ENCODE peak calls at places on chromosome 1, in seven cellular contexts. G is breast epithelium, D is RWPE1, U is transverse colon, F is choroid plexus epithelial cell, I is AG04450, X is brain microvascular endothelial cell. Q is an unnamed sample.

GRCh38 chr1:232704694-232705680 is 75.1 kb upstream of the SIPA1L2 start:
- DNase-seq in I (peak; percentile 56), U (peak; percentile 53), X (peak; percentile 63), D (peak; percentile 87), F (peak; percentile 77), G (peak; percentile 60), Q (peak; percentile 31)

GRCh38 chr1:67434491-67434890 is 4.3 kb upstream of the SERBP1 start:
- DNase-seq in U (no peak), X (no peak), G (no peak), F (no peak), D (no peak), I (no peak), Q (no peak)

GRCh38 chr1:12063141-12064072 is at the start of gene TNFRSF8:
- DNase-seq in I (no peak), X (peak; percentile 12), D (no peak), F (peak; percentile 29), U (no peak), G (no peak), Q (no peak)

GRCh38 chr1:93666613-93667384 is 14.8 kb downstream of the BCAR3 start:
- DNase-seq in X (no peak), D (peak; percentile 20), U (no peak), G (peak; percentile 61), I (no peak), F (peak; percentile 52), Q (no peak)

GRCh38 chr1:98315309-98315708 is 346.2 kb upstream of the SNX7 start:
- DNase-seq in G (no peak), D (no peak), I (no peak), U (no peak), F (peak; percentile 74), X (peak; percentile 61), Q (no peak)

GRCh38 chr1:18160290-18160942 is 52.8 kb downstream of the IGSF21 start:
- DNase-seq in X (no peak), F (no peak), D (no peak), I (no peak), U (peak; percentile 59), G (peak; percentile 36), Q (no peak)

GRCh38 chr1:35032384-35032739 is 617 bp upstream of the ZMYM6 start:
- DNase-seq in I (no peak), G (no peak), D (no peak), F (no peak), U (no peak), X (no peak), Q (no peak)

GRCh38 chr1:64650411-64650810 is 94.5 kb upstream of the RAVER2 start:
- DNase-seq in F (no peak), I (no peak), U (no peak), G (no peak), D (no peak), X (peak; percentile 10), Q (no peak)

GRCh38 chr1:155649689-155650088 is 38.9 kb downstream of the YY1AP1 start:
- DNase-seq in U (no peak), G (no peak), D (no peak), F (no peak), I (no peak), X (no peak), Q (no peak)

GRCh38 chr1:155893389-155894142 is 17.6 kb downstream of the RIT1 start:
- DNase-seq in I (peak; percentile 49), G (no peak), X (peak; percentile 84), F (peak; percentile 83), D (peak; percentile 71), U (no peak), Q (peak; percentile 43)

GRCh38 chr1:190373705-190374336 is 103.8 kb downstream of the BRINP3 start:
- DNase-seq in U (no peak), F (peak; percentile 57), D (no peak), G (no peak), X (no peak), I (no peak), Q (peak; percentile 8)
- TF ChIP-seq CTCF in U (peak; percentile 30), F (peak; percentile 76), D (no peak), G (no peak), X (peak; percentile 62), I (peak; percentile 65), Q (peak; percentile 58)

GRCh38 chr1:169809370-169810095 is 14.8 kb upstream of the METTL18 start:
- DNase-seq in G (no peak), X (peak; percentile 18), U (no peak), D (peak; percentile 26), I (peak; percentile 4), F (peak; percentile 69), Q (peak; percentile 35)
- TF ChIP-seq CTCF in G (peak; percentile 57), X (peak; percentile 30), U (peak; percentile 55), D (peak; percentile 67), I (peak; percentile 48), F (peak; percentile 49), Q (peak; percentile 71)

DNA sequence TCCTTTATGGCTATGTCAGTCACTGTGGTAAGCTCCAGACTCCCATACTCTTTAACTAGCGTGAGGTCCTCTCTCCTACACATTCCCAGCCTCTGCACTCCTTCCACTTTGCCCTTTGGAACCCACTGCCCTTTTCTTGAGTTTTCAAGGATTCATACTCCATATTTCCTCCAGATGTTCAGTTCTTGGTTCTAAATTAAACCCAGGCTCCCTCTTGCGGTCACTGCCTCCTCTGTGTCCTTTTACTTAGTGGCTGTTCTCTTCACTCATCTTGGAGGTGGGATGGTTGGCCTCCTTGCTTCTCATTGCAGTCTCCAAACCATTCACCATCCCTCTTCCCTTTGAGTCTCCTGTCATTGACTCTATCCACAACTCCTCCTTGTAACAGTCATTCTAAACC is 208.1 kb downstream of the TGFB2 start:
- DNase-seq in G (no peak), U (no peak), D (no peak), X (peak; percentile 50), I (no peak), F (peak; percentile 55), Q (no peak)
- TF ChIP-seq CTCF in G (no peak), U (no peak), D (no peak), X (peak; percentile 34), I (no peak), F (peak; percentile 60), Q (no peak)

DNA sequence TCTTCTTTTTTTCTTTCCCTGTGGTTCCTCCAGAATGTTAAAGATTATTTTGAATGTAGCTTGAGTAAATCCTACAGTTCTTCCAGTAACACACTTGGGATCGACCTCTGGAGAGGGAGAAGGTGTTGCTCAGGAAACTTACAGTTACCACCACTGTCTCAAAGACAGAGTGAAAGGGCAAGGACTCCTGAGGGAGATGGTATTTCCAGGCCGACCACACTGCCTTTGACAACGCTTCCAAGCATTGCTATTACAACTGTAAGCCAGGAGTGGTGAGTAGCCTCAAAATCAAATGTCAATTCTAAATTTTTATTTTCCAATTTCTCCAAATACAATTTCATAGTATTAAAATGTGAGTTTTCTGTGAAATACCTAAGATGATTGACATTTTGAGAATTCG is 125.9 kb downstream of the PDE4B start:
- DNase-seq in D (no peak), X (no peak), G (no peak), F (peak; percentile 33), U (no peak), I (no peak), Q (no peak)
- TF ChIP-seq CTCF in D (no peak), X (no peak), G (no peak), F (no peak), U (no peak), I (no peak), Q (no peak)

Q was measured in Calu3.